ENCODE peak calls at places on chromosome 13, in eight cellular contexts. One of them, this sample, is unnamed. For H3K4me1, the result is how much of the 10 kb centered on the place peaks cover.

GRCh38 chr13:108595416-108596257 is 33.8 kb upstream of the MYO16 start:
- DNase-seq in colonic mucosa: no peak
- DNase-seq in PC-3: no peak
- DNase-seq in fibroblast of lung: peak
- DNase-seq in IMR-90: no peak
- DNase-seq in SK-N-SH: no peak
- DNase-seq in astrocyte: peak
- DNase-seq in H9: no peak
- DNase-seq in this sample: no peak

GRCh38 chr13:95349267-95349666 is 48.0 kb upstream of the ABCC4 start:
- DNase-seq in PC-3: no peak
- DNase-seq in colonic mucosa: no peak
- DNase-seq in astrocyte: peak
- DNase-seq in SK-N-SH: no peak
- DNase-seq in IMR-90: peak
- DNase-seq in H9: no peak
- DNase-seq in fibroblast of lung: peak
- DNase-seq in this sample: no peak

GRCh38 chr13:95800455-95800854 is 123.5 kb downstream of the DNAJC3 start:
- DNase-seq in fibroblast of lung: no peak
- DNase-seq in PC-3: no peak
- DNase-seq in astrocyte: no peak
- DNase-seq in colonic mucosa: no peak
- DNase-seq in SK-N-SH: no peak
- DNase-seq in IMR-90: peak
- DNase-seq in H9: no peak
- DNase-seq in this sample: no peak

GRCh38 chr13:84606616-84607015 is 724.3 kb upstream of the SLITRK1 start:
- DNase-seq in colonic mucosa: no peak
- DNase-seq in fibroblast of lung: peak
- DNase-seq in IMR-90: no peak
- DNase-seq in PC-3: no peak
- DNase-seq in astrocyte: peak
- DNase-seq in H9: no peak
- DNase-seq in SK-N-SH: no peak
- DNase-seq in this sample: no peak

GRCh38 chr13:30156270-30156669 is 151.1 kb downstream of the KATNAL1 start:
- DNase-seq in astrocyte: no peak
- DNase-seq in SK-N-SH: no peak
- DNase-seq in IMR-90: peak
- DNase-seq in colonic mucosa: no peak
- DNase-seq in PC-3: peak
- DNase-seq in H9: no peak
- DNase-seq in fibroblast of lung: no peak
- DNase-seq in this sample: no peak

GRCh38 chr13:29292045-29292444 is 303.4 kb downstream of the SLC7A1 start:
- DNase-seq in colonic mucosa: no peak
- DNase-seq in H9: no peak
- DNase-seq in PC-3: no peak
- DNase-seq in SK-N-SH: no peak
- DNase-seq in fibroblast of lung: no peak
- DNase-seq in IMR-90: no peak
- DNase-seq in astrocyte: no peak
- DNase-seq in this sample: no peak

GRCh38 chr13:45783346-45784043 is 68.1 kb downstream of the SIAH3 start:
- DNase-seq in PC-3: no peak
- DNase-seq in fibroblast of lung: no peak
- DNase-seq in H9: no peak
- DNase-seq in astrocyte: no peak
- DNase-seq in IMR-90: no peak
- DNase-seq in colonic mucosa: no peak
- DNase-seq in SK-N-SH: no peak
- DNase-seq in this sample: no peak

GRCh38 chr13:33057019-33057785 is 41.0 kb downstream of the KL start:
- DNase-seq in IMR-90: peak
- DNase-seq in H9: no peak
- DNase-seq in SK-N-SH: peak
- DNase-seq in PC-3: peak
- DNase-seq in colonic mucosa: no peak
- DNase-seq in astrocyte: no peak
- DNase-seq in fibroblast of lung: no peak
- DNase-seq in this sample: peak

GRCh38 chr13:97403893-97404683 is 29.9 kb upstream of the RAP2A start:
- DNase-seq in PC-3: peak
- DNase-seq in astrocyte: no peak
- DNase-seq in IMR-90: peak
- DNase-seq in fibroblast of lung: no peak
- DNase-seq in SK-N-SH: no peak
- DNase-seq in H9: no peak
- DNase-seq in colonic mucosa: no peak
- DNase-seq in this sample: no peak

GRCh38 chr13:53242015-53242414 is 213.4 kb downstream of the OLFM4 start:
- DNase-seq in H9: no peak
- DNase-seq in PC-3: no peak
- DNase-seq in IMR-90: no peak
- DNase-seq in astrocyte: no peak
- DNase-seq in fibroblast of lung: no peak
- DNase-seq in SK-N-SH: no peak
- DNase-seq in colonic mucosa: no peak
- DNase-seq in this sample: no peak

GRCh38 chr13:98220188-98220765 is 43.2 kb upstream of the RNF113B start:
- DNase-seq in fibroblast of lung: peak
- DNase-seq in IMR-90: no peak
- DNase-seq in astrocyte: peak
- DNase-seq in H9: no peak
- DNase-seq in colonic mucosa: no peak
- DNase-seq in SK-N-SH: no peak
- DNase-seq in PC-3: no peak
- DNase-seq in this sample: no peak

GRCh38 chr13:26964278-26965057 is 203.9 kb upstream of the GPR12 start:
- DNase-seq in IMR-90: peak
- DNase-seq in fibroblast of lung: peak
- DNase-seq in H9: no peak
- DNase-seq in astrocyte: peak
- DNase-seq in colonic mucosa: no peak
- DNase-seq in PC-3: no peak
- DNase-seq in SK-N-SH: no peak
- DNase-seq in this sample: no peak

GRCh38 chr13:68124437-68125086 is 894.4 kb upstream of the PCDH9 start:
- DNase-seq in H9: no peak
- DNase-seq in IMR-90: no peak
- DNase-seq in fibroblast of lung: no peak
- DNase-seq in SK-N-SH: no peak
- DNase-seq in PC-3: no peak
- DNase-seq in astrocyte: no peak
- DNase-seq in colonic mucosa: no peak
- DNase-seq in this sample: peak
- H3K9ac ChIP-seq in H9: no peak
- H3K9ac ChIP-seq in IMR-90: no peak
- H3K9ac ChIP-seq in fibroblast of lung: no peak
- H3K9ac ChIP-seq in SK-N-SH: no peak
- H3K9ac ChIP-seq in PC-3: no peak
- H3K9ac ChIP-seq in astrocyte: no peak
- H3K9ac ChIP-seq in colonic mucosa: no peak
- H3K9ac ChIP-seq in this sample: no peak

GRCh38 chr13:94311893-94312292 is 167.6 kb downstream of the DCT start:
- DNase-seq in SK-N-SH: no peak
- DNase-seq in astrocyte: no peak
- DNase-seq in PC-3: no peak
- DNase-seq in colonic mucosa: no peak
- DNase-seq in H9: no peak
- DNase-seq in fibroblast of lung: no peak
- DNase-seq in IMR-90: peak
- DNase-seq in this sample: no peak

GRCh38 chr13:94312511-94313191 is 166.8 kb downstream of the DCT start:
- DNase-seq in colonic mucosa: no peak
- DNase-seq in astrocyte: no peak
- DNase-seq in PC-3: no peak
- DNase-seq in H9: no peak
- DNase-seq in IMR-90: no peak
- DNase-seq in SK-N-SH: no peak
- DNase-seq in fibroblast of lung: peak
- DNase-seq in this sample: no peak

GRCh38 chr13:94318418-94318817 is 161.1 kb downstream of the DCT start:
- DNase-seq in PC-3: no peak
- DNase-seq in SK-N-SH: no peak
- DNase-seq in astrocyte: peak
- DNase-seq in fibroblast of lung: peak
- DNase-seq in H9: no peak
- DNase-seq in IMR-90: peak
- DNase-seq in colonic mucosa: no peak
- DNase-seq in this sample: peak

GRCh38 chr13:94313321-94313720 is 166.2 kb downstream of the DCT start:
- DNase-seq in H9: no peak
- DNase-seq in colonic mucosa: no peak
- DNase-seq in astrocyte: no peak
- DNase-seq in IMR-90: no peak
- DNase-seq in PC-3: no peak
- DNase-seq in SK-N-SH: no peak
- DNase-seq in fibroblast of lung: no peak
- DNase-seq in this sample: no peak

GRCh38 chr13:94315188-94315587 is 164.3 kb downstream of the DCT start:
- DNase-seq in PC-3: no peak
- DNase-seq in SK-N-SH: no peak
- DNase-seq in H9: no peak
- DNase-seq in fibroblast of lung: no peak
- DNase-seq in colonic mucosa: no peak
- DNase-seq in astrocyte: no peak
- DNase-seq in IMR-90: no peak
- DNase-seq in this sample: no peak
- H3K4me1 ChIP-seq in PC-3: under half
- H3K4me1 ChIP-seq in SK-N-SH: under half
- H3K4me1 ChIP-seq in H9: under half
- H3K4me1 ChIP-seq in fibroblast of lung: under half
- H3K4me1 ChIP-seq in colonic mucosa: under half
- H3K4me1 ChIP-seq in astrocyte: under half
- H3K4me1 ChIP-seq in IMR-90: under half
- H3K4me1 ChIP-seq in this sample: half or more

DNA sequence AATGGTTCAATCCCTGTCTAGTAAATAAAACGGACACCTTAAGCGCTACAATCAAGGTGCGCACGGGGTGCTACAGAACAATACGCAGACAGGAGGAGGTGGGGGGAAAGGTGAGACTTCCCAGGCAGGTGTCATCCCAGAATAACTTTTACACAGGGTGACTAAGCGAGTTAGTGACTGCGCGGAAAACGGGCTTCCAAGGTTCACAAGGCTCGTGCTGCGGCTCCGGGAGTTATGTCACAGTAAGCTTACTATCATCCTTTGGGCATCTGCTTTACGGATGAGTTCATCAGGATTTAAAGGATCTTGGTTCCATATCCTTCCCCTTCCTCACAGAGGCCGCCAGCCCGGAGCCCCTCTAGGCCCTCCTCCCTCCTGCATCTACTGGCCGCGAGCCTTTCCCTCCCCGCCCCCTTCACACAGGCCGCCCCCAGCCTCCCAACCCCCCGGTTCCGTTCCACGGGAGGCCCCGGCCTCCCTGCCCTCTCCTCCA is 487 bp upstream of the IFT88 start:
- DNase-seq in SK-N-SH: no peak
- DNase-seq in PC-3: peak
- DNase-seq in fibroblast of lung: peak
- DNase-seq in H9: no peak
- DNase-seq in astrocyte: peak
- DNase-seq in colonic mucosa: peak
- DNase-seq in IMR-90: peak
- DNase-seq in this sample: no peak
- H3K9ac ChIP-seq in SK-N-SH: peak
- H3K9ac ChIP-seq in PC-3: peak
- H3K9ac ChIP-seq in fibroblast of lung: peak
- H3K9ac ChIP-seq in H9: peak
- H3K9ac ChIP-seq in astrocyte: peak
- H3K9ac ChIP-seq in colonic mucosa: peak
- H3K9ac ChIP-seq in IMR-90: peak
- H3K9ac ChIP-seq in this sample: peak

DNA sequence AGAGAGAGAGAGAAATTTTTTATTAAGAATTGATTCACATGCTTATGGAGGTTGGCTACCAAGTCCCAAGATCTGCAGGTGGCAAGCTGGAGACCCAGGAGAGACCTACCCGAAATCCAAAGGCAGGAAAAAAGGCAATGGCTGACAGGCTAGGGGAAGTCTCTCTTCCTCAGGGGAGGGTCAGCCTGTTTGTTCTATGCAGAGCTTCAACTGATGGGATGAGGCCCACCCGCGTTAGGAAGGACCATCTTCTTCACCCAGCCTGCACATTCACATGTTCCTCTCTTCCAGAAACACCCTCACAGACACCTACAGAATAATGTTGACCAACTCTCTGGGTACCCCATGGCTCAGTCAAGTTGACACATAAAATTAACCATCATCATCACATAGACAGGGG is 65.3 kb upstream of the SERP2 start:
- DNase-seq in IMR-90: no peak
- DNase-seq in astrocyte: no peak
- DNase-seq in H9: no peak
- DNase-seq in PC-3: no peak
- DNase-seq in fibroblast of lung: no peak
- DNase-seq in SK-N-SH: no peak
- DNase-seq in colonic mucosa: no peak
- DNase-seq in this sample: no peak
- H3K4me1 ChIP-seq in IMR-90: under half
- H3K4me1 ChIP-seq in astrocyte: half or more
- H3K4me1 ChIP-seq in H9: under half
- H3K4me1 ChIP-seq in PC-3: half or more
- H3K4me1 ChIP-seq in fibroblast of lung: under half
- H3K4me1 ChIP-seq in SK-N-SH: under half
- H3K4me1 ChIP-seq in colonic mucosa: under half
- H3K4me1 ChIP-seq in this sample: under half

GRCh38 chr13:41152005-41152404 is 19.4 kb upstream of the KBTBD6 start:
- DNase-seq in SK-N-SH: no peak
- DNase-seq in H9: no peak
- DNase-seq in astrocyte: no peak
- DNase-seq in fibroblast of lung: no peak
- DNase-seq in colonic mucosa: no peak
- DNase-seq in IMR-90: no peak
- DNase-seq in PC-3: no peak
- DNase-seq in this sample: no peak
- H3K9ac ChIP-seq in SK-N-SH: no peak
- H3K9ac ChIP-seq in H9: no peak
- H3K9ac ChIP-seq in astrocyte: no peak
- H3K9ac ChIP-seq in fibroblast of lung: no peak
- H3K9ac ChIP-seq in colonic mucosa: no peak
- H3K9ac ChIP-seq in IMR-90: no peak
- H3K9ac ChIP-seq in PC-3: no peak
- H3K9ac ChIP-seq in this sample: no peak

This sample was measured in adipocyte.